ENCODE peak calls at places on chromosomes 6 and 20, in seven cellular contexts. C is fibroblast of lung; X is kidney tubule cell; T is EL; N is activated CD8-positive, alpha-beta memory T cell treated with anti-CD3 and anti-CD28 coated beads for 4 hours; H is neural crest cell; Z is activated CD4-positive, alpha-beta T cell treated with anti-CD3 and anti-CD28 coated beads, Interleukin-2, amount 10 ng/mL, durations not matched to agents 7 days and 5 days. J is an unnamed sample.

GRCh38 chr20:25540273-25540672 is 45.1 kb downstream of the NINL start:
- DNase-seq in C (no peak), X (peak), T (peak), N (no peak), H (no peak), Z (no peak), J (no peak)

GRCh38 chr6:140462495-140463311 is 1088.3 kb upstream of the CITED2 start:
- DNase-seq in C (peak), X (peak), T (peak), N (no peak), H (no peak), Z (no peak), J (peak)

GRCh38 chr6:38266921-38267354 is 372.8 kb downstream of the BTBD9 start:
- DNase-seq in C (no peak), X (no peak), T (no peak), N (no peak), H (no peak), Z (no peak), J (no peak)

GRCh38 chr6:156916108-156916801 is 139.1 kb downstream of the ARID1B start:
- DNase-seq in C (no peak), X (no peak), T (no peak), N (no peak), H (no peak), Z (no peak), J (no peak)

GRCh38 chr6:157613011-157613522 is 210.0 kb upstream of the SNX9 start:
- DNase-seq in C (peak), X (peak), T (peak), N (no peak), H (no peak), Z (no peak), J (peak)

GRCh38 chr6:45697605-45698004 is 318.1 kb downstream of the CLIC5 start:
- DNase-seq in C (peak), X (peak), T (peak), N (no peak), H (no peak), Z (no peak), J (no peak)

GRCh38 chr20:12737900-12738299 is 270.9 kb upstream of the SPTLC3 start:
- DNase-seq in C (no peak), X (no peak), T (no peak), N (no peak), H (no peak), Z (no peak), J (no peak)

GRCh38 chr20:19757973-19758887 is at the start of gene RIN2:
- DNase-seq in C (peak), X (peak), T (peak), N (no peak), H (peak), Z (no peak), J (peak)

GRCh38 chr6:166561766-166562165 is 24.7 kb downstream of the RAMACL start:
- DNase-seq in C (peak), X (no peak), T (peak), N (no peak), H (no peak), Z (no peak), J (no peak)

GRCh38 chr6:137688230-137688971 is 178.7 kb upstream of the TNFAIP3 start:
- DNase-seq in C (no peak), X (peak), T (no peak), N (no peak), H (no peak), Z (no peak), J (no peak)

GRCh38 chr20:3923818-3924217 is 34.6 kb downstream of the PANK2 start:
- DNase-seq in C (peak), X (no peak), T (peak), N (no peak), H (no peak), Z (no peak), J (no peak)

GRCh38 chr6:118177720-118178119 is 270.7 kb downstream of the SLC35F1 start:
- DNase-seq in C (no peak), X (no peak), T (no peak), N (no peak), H (no peak), Z (no peak), J (no peak)

GRCh38 chr6:14690120-14691056 is 555.5 kb upstream of the JARID2 start:
- DNase-seq in C (no peak), X (no peak), T (no peak), N (no peak), H (no peak), Z (no peak), J (no peak)

GRCh38 chr6:30750379-30750668 is 6.0 kb upstream of the IER3 start:
- DNase-seq in C (no peak), X (peak), T (no peak), N (no peak), H (no peak), Z (no peak), J (peak)

J was measured in endothelial cell of umbilical vein.